ENCODE peak calls at places on chromosomes 13 and 19, in six cellular contexts. Z is GM23338, N is PC-3, M is SK-N-SH, V is HCT116, G is OCI-LY7. P is an unnamed sample. For H3K9me2, the result is how much of the 10 kb centered on the place peaks cover.

GRCh38 chr19:36265064-36265463 is 50.2 kb downstream of the ZNF146 start:
- DNase-seq in Z (no peak), N (no peak), M (no peak), V (no peak), G (no peak), P (no peak)

GRCh38 chr19:571127-571974 is 1.0 kb upstream of the BSG start:
- DNase-seq in Z (peak), N (peak), M (no peak), V (no peak), G (peak), P (peak)

GRCh38 chr19:21519488-21519887 is 14.1 kb downstream of the ZNF429 start:
- DNase-seq in Z (no peak), N (no peak), M (no peak), V (no peak), G (peak), P (no peak)

GRCh38 chr13:114053026-114053425 is 79.2 kb upstream of the C13orf46 start:
- DNase-seq in Z (no peak), N (no peak), M (no peak), V (no peak), G (no peak), P (peak)

GRCh38 chr13:102197193-102197592 is 204.7 kb downstream of the FGF14 start:
- DNase-seq in Z (peak), N (peak), M (no peak), V (no peak), G (no peak), P (peak)

GRCh38 chr19:33022472-33023116 is 42.1 kb downstream of the RHPN2 start:
- DNase-seq in Z (peak), N (no peak), M (no peak), V (no peak), G (no peak), P (no peak)

GRCh38 chr19:17770613-17771012 is 19.3 kb downstream of the FCHO1 start:
- DNase-seq in Z (no peak), N (no peak), M (no peak), V (no peak), G (no peak), P (no peak)

GRCh38 chr19:49554701-49555181 is 25.6 kb downstream of the NOSIP start:
- DNase-seq in Z (no peak), N (no peak), M (no peak), V (no peak), G (no peak), P (peak)

GRCh38 chr19:2039959-2040646 is 10.9 kb downstream of the MKNK2 start:
- DNase-seq in Z (no peak), N (no peak), M (no peak), V (no peak), G (no peak), P (no peak)

GRCh38 chr13:74767031-74767430 is 632.8 kb upstream of the KLF12 start:
- DNase-seq in Z (no peak), N (peak), M (no peak), V (no peak), G (no peak), P (peak)

GRCh38 chr13:50979187-50979586 is 69.6 kb downstream of the RNASEH2B start:
- DNase-seq in Z (no peak), N (no peak), M (no peak), V (no peak), G (no peak), P (no peak)

GRCh38 chr19:51066393-51066792 is 1.5 kb upstream of the KLK13 start:
- DNase-seq in Z (no peak), N (no peak), M (no peak), V (no peak), G (no peak), P (no peak)

GRCh38 chr13:95301135-95301946 is at the start of gene ABCC4:
- DNase-seq in Z (peak), N (peak), M (peak), V (peak), G (peak), P (peak)

GRCh38 chr19:39824143-39825092 is 9.5 kb downstream of the DYRK1B start:
- DNase-seq in Z (peak), N (peak), M (peak), V (no peak), G (peak), P (peak)

GRCh38 chr13:111925146-111925875 is 141.6 kb upstream of the SOX1 start:
- DNase-seq in Z (no peak), N (no peak), M (no peak), V (no peak), G (no peak), P (no peak)

GRCh38 chr13:100665403-100665802 is 9.2 kb downstream of the TMTC4 start:
- DNase-seq in Z (no peak), N (no peak), M (no peak), V (no peak), G (no peak), P (no peak)

GRCh38 chr13:102394158-102395053 is 7.4 kb downstream of the FGF14 start:
- DNase-seq in Z (peak), N (no peak), M (peak), V (no peak), G (no peak), P (peak)

GRCh38 chr19:1089126-1089771 is 5.9 kb downstream of the POLR2E start:
- DNase-seq in Z (no peak), N (no peak), M (no peak), V (no peak), G (no peak), P (no peak)

GRCh38 chr19:6161271-6161850 is 25.9 kb downstream of the ACSBG2 start:
- DNase-seq in Z (peak), N (peak), M (peak), V (peak), G (peak), P (peak)

GRCh38 chr19:3343619-3344502 is 22.5 kb upstream of the NFIC start:
- DNase-seq in Z (peak), N (peak), M (peak), V (peak), G (peak), P (peak)

GRCh38 chr13:110323172-110323851 is 16.2 kb downstream of the COL4A2 start:
- DNase-seq in Z (peak), N (peak), M (no peak), V (no peak), G (no peak), P (peak)

GRCh38 chr13:48402325-48402962 is 10.5 kb downstream of the LPAR6 start:
- DNase-seq in Z (no peak), N (no peak), M (no peak), V (no peak), G (no peak), P (peak)

GRCh38 chr13:48400090-48400694 is 12.7 kb downstream of the LPAR6 start:
- DNase-seq in Z (no peak), N (peak), M (no peak), V (no peak), G (no peak), P (peak)

GRCh38 chr13:48403151-48403631 is 9.7 kb downstream of the LPAR6 start:
- DNase-seq in Z (no peak), N (no peak), M (no peak), V (no peak), G (no peak), P (peak)

GRCh38 chr13:48400820-48401219 is 12.1 kb downstream of the LPAR6 start:
- DNase-seq in Z (no peak), N (peak), M (no peak), V (no peak), G (peak), P (peak)

GRCh38 chr13:48401480-48401879 is 11.4 kb downstream of the LPAR6 start:
- DNase-seq in Z (no peak), N (no peak), M (no peak), V (no peak), G (no peak), P (peak)
- H3K4me2 ChIP-seq in Z (no peak), N (no peak), M (peak), V (no peak), G (no peak), P (peak)

GRCh38 chr13:105543742-105544141 is 991.7 kb downstream of the EFNB2 start:
- DNase-seq in Z (no peak), N (peak), M (no peak), V (no peak), G (no peak), P (no peak)

GRCh38 chr13:105545811-105546210 is 989.7 kb downstream of the EFNB2 start:
- DNase-seq in Z (no peak), N (no peak), M (no peak), V (no peak), G (no peak), P (no peak)

GRCh38 chr13:105538346-105538745 is 997.1 kb downstream of the EFNB2 start:
- DNase-seq in Z (peak), N (no peak), M (no peak), V (no peak), G (no peak), P (no peak)

GRCh38 chr13:105537113-105537512 is 998.3 kb downstream of the EFNB2 start:
- DNase-seq in Z (no peak), N (no peak), M (no peak), V (no peak), G (no peak), P (no peak)

DNA sequence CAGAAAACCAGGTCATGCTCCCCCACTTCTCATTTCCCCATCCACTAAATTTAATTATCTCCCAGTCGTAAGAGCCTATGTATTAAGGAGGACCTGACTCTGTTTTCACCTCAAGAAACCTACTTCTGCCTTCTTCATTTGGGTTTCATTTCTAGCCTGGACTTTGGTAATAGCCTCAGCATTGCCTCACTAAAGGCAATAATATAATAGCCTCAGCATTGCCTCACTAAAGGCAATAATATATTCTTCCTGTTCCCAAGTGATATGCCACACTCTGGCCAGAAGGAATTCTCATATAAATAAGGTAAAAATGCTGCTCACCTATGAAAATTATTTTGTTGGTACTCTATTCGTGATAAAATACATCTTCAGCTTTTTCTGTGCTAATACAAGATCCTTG is 993.9 kb downstream of the EFNB2 start:
- DNase-seq in Z (no peak), N (no peak), M (no peak), V (no peak), G (no peak), P (no peak)
- H3K9me2 ChIP-seq in Z (under half), N (under half), M (under half), V (under half), G (under half), P (under half)

GRCh38 chr19:10260141-10260584 is 8.1 kb downstream of the MRPL4 start:
- DNase-seq in Z (no peak), N (peak), M (no peak), V (peak), G (no peak), P (peak)
- TF ChIP-seq EZH2phosphoT487 in Z (no peak), N (no peak), M (no peak), V (no peak), G (no peak), P (no peak)

GRCh38 chr13:25233861-25234260 is 53.4 kb downstream of the MTMR6 start:
- DNase-seq in Z (no peak), N (no peak), M (no peak), V (no peak), G (no peak), P (no peak)
- H3K4me2 ChIP-seq in Z (no peak), N (no peak), M (no peak), V (no peak), G (no peak), P (no peak)

GRCh38 chr13:24215732-24216131 is 55.2 kb downstream of the SPATA13 start:
- DNase-seq in Z (no peak), N (peak), M (no peak), V (no peak), G (no peak), P (peak)
- H3K9me2 ChIP-seq in Z (under half), N (under half), M (under half), V (under half), G (under half), P (under half)

DNA sequence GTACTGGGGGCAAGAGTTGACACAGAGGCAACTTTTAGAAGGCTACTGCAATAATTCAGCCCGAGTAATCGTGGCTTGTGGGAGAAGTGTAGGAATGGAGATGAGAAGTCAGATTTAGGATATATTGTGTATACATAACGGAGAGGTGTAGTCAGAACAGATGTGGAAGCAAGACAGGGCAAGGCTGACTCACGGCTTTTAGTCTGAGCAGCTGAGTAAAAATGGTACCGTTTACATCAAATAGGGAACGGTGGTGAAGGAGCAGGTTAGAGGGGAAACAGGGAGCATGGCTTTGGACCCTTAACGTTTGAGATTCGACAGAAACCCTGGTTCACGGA is 796 bp upstream of the LSM14A start:
- DNase-seq in Z (no peak), N (peak), M (no peak), V (no peak), G (no peak), P (peak)
- TF ChIP-seq EZH2phosphoT487 in Z (no peak), N (no peak), M (no peak), V (no peak), G (no peak), P (no peak)

DNA sequence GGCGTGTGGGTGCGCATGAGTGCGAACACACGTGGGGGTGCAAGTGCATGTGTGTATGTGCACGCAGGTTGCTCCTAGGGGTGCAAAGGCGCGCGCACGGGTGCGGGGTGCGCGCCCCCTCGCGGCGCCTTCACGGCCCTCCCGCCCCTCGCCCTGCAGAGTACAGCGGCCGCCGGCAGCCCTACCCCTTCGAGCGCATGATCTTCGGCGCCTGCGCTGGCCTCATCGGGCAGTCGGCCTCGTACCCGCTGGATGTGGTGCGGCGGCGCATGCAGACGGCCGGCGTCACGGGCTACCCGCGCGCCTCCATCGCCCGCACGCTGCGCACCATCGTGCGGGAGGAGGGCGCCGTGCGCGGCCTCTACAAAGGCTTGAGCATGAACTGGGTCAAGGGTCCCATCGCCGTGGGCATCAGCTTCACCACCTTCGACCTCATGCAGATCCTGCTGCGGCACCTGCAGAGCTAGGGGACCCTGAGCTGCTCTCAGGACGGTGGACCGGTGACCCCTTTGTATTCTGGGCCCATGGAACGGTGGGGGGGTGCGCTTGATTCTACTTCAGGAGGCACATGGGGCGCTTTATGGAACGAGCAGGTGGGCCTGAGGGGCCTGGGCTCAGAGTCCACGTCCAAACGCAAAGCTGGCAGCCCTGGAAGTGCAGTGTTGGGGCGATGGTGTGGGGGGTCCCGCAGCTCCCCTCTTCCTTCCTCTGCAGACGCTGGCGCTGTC is 27.7 kb downstream of the TMEM161A start:
- DNase-seq in Z (peak), N (no peak), M (peak), V (no peak), G (no peak), P (no peak)
- H3K4me2 ChIP-seq in Z (peak), N (no peak), M (no peak), V (no peak), G (no peak), P (no peak)

GRCh38 chr13:84609716-84610115 is 727.4 kb upstream of the SLITRK1 start:
- DNase-seq in Z (no peak), N (peak), M (no peak), V (no peak), G (no peak), P (peak)
- H3K9me2 ChIP-seq in Z (under half), N (under half), M (under half), V (under half), G (under half), P (under half)

DNA sequence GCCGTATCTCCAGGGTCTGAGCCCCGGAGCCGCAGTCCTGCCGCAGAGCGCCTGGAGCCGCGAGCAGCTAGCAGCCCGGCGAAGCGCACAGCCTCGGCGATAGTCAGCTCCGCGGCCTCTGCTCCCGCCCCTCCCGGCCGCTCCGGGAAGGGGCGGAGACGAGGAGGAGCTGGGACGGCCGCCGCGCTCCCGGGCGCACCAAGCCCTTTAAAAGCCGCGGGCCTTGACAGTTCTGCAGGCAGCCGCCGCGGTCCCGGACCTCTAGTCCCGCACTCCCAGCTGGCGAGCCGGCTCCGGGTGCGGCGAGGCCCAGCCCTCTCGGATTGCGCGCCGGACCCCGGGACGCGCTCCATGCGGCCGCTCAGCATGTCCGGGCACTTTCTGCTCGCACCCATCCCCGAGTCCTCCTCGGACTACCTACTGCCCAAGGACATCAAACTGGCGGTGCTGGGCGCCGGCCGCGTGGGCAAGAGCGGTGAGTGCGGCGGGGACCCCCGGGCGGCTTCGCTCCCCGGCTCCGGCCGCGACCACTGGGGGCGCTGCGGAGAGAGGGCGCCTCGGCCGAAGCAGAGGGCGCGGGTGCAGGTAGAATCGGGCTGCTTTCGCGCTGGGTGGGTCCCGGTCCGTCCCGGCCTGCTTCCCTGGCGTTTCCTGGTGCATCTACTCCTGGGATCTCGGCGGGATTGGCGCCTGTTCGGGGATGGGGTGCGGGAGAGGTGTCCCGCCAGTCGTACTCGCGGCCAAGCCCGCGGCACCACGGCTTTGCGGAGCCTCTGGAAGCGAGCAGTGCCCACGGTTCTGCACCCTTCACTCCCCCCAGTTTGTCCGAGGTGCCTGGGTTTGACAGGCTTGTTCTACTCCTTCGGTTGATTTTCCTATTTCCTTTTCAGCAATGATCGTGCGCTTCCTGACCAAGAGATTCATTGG is at the start of gene RASL11A:
- DNase-seq in Z (peak), N (peak), M (peak), V (peak), G (peak), P (peak)
- TF ChIP-seq EZH2phosphoT487 in Z (no peak), N (no peak), M (no peak), V (no peak), G (no peak), P (no peak)

GRCh38 chr13:48412100-48412556 is 785 bp downstream of the LPAR6 start:
- DNase-seq in Z (peak), N (peak), M (no peak), V (no peak), G (no peak), P (peak)

GRCh38 chr13:48411281-48412099 is 1.4 kb downstream of the LPAR6 start:
- DNase-seq in Z (no peak), N (peak), M (no peak), V (no peak), G (no peak), P (peak)

GRCh38 chr13:48412881-48413351 is at the start of gene LPAR6:
- DNase-seq in Z (peak), N (peak), M (no peak), V (no peak), G (no peak), P (peak)

GRCh38 chr13:48414501-48414900 is 1.6 kb upstream of the LPAR6 start:
- DNase-seq in Z (no peak), N (no peak), M (no peak), V (no peak), G (no peak), P (no peak)

GRCh38 chr13:48410199-48410598 is 2.7 kb downstream of the LPAR6 start:
- DNase-seq in Z (no peak), N (no peak), M (no peak), V (no peak), G (no peak), P (peak)
- H3K4me2 ChIP-seq in Z (no peak), N (peak), M (no peak), V (no peak), G (no peak), P (peak)

P was measured in GM23248.